ENCODE peak calls at places on chromosome 6, in nine cellular contexts. D is activated CD8-positive, alpha-beta memory T cell treated with anti-CD3 and anti-CD28 coated beads for 1 hour; O is occipital lobe; X is upper lobe of right lung; M is coronary artery; B is GM13976; Z is H7; H is NCI-H1436; E is PC-9. I is an unnamed sample.

GRCh38 chr6:71043902-71044301 is 87.0 kb upstream of the B3GAT2 start:
- DNase-seq in D (no peak), O (no peak), X (no peak), M (no peak), B (no peak), Z (no peak), H (no peak), E (no peak), I (no peak)

GRCh38 chr6:31122803-31123706 is 2.8 kb upstream of the CDSN start:
- DNase-seq in D (no peak), O (no peak), X (peak), M (no peak), B (no peak), Z (peak), H (no peak), E (no peak), I (no peak)

GRCh38 chr6:16873698-16874097 is 112.4 kb upstream of the ATXN1 start:
- DNase-seq in D (no peak), O (no peak), X (no peak), M (no peak), B (no peak), Z (no peak), H (no peak), E (no peak), I (no peak)

GRCh38 chr6:42179956-42180335 is 6.8 kb downstream of the GUCA1A start:
- DNase-seq in D (no peak), O (no peak), X (no peak), M (no peak), B (no peak), Z (no peak), H (no peak), E (no peak), I (no peak)

GRCh38 chr6:73032586-73032985 is 192.7 kb downstream of the KHDC1L start:
- DNase-seq in D (no peak), O (no peak), X (no peak), M (no peak), B (no peak), Z (no peak), H (no peak), E (peak), I (no peak)

GRCh38 chr6:27096834-27097511 is 150.5 kb upstream of the PRSS16 start:
- DNase-seq in D (no peak), O (no peak), X (peak), M (no peak), B (peak), Z (peak), H (no peak), E (peak), I (no peak)

GRCh38 chr6:158327216-158327615 is 15.0 kb downstream of the TULP4 start:
- DNase-seq in D (no peak), O (no peak), X (no peak), M (no peak), B (no peak), Z (no peak), H (no peak), E (no peak), I (no peak)

GRCh38 chr6:3124667-3125066 is 6.2 kb downstream of the BPHL start:
- DNase-seq in D (no peak), O (no peak), X (no peak), M (no peak), B (no peak), Z (no peak), H (no peak), E (no peak), I (no peak)

GRCh38 chr6:167031082-167031709 is 32.0 kb downstream of the CEP43 start:
- DNase-seq in D (no peak), O (no peak), X (no peak), M (no peak), B (no peak), Z (no peak), H (no peak), E (no peak), I (no peak)

GRCh38 chr6:110395221-110395620 is 20.2 kb downstream of the DDO start:
- DNase-seq in D (no peak), O (no peak), X (no peak), M (no peak), B (no peak), Z (no peak), H (no peak), E (no peak), I (no peak)

GRCh38 chr6:149852180-149852579 is 12.0 kb downstream of the LRP11 start:
- DNase-seq in D (no peak), O (no peak), X (peak), M (no peak), B (peak), Z (no peak), H (no peak), E (peak), I (no peak)

GRCh38 chr6:40906759-40907158 is 132.3 kb downstream of the UNC5CL start:
- DNase-seq in D (no peak), O (no peak), X (no peak), M (no peak), B (no peak), Z (no peak), H (no peak), E (peak), I (no peak)

GRCh38 chr6:138970159-138970558 is 17.9 kb downstream of the REPS1 start:
- DNase-seq in D (no peak), O (no peak), X (no peak), M (no peak), B (no peak), Z (no peak), H (no peak), E (no peak), I (no peak)

GRCh38 chr6:113829702-113830058 is 27.5 kb upstream of the MARCKS start:
- DNase-seq in D (no peak), O (no peak), X (no peak), M (no peak), B (no peak), Z (no peak), H (no peak), E (no peak), I (no peak)

GRCh38 chr6:113350521-113350920 is 506.6 kb upstream of the MARCKS start:
- DNase-seq in D (no peak), O (no peak), X (no peak), M (no peak), B (no peak), Z (no peak), H (no peak), E (no peak), I (no peak)

GRCh38 chr6:128518531-128519131 is 1.8 kb downstream of the PTPRK start:
- DNase-seq in D (no peak), O (no peak), X (no peak), M (no peak), B (no peak), Z (no peak), H (no peak), E (no peak), I (no peak)

GRCh38 chr6:28673800-28674671 is 148.4 kb downstream of the GPX5 start:
- DNase-seq in D (no peak), O (peak), X (no peak), M (no peak), B (peak), Z (peak), H (no peak), E (peak), I (no peak)

GRCh38 chr6:143027058-143027457 is 33.6 kb upstream of the AIG1 start:
- DNase-seq in D (peak), O (no peak), X (peak), M (no peak), B (no peak), Z (peak), H (no peak), E (no peak), I (no peak)

GRCh38 chr6:160348552-160349441 is 619 bp downstream of the SLC22A3 start:
- DNase-seq in D (no peak), O (no peak), X (peak), M (no peak), B (no peak), Z (peak), H (no peak), E (no peak), I (no peak)

GRCh38 chr6:133339543-133340384 is 98.6 kb downstream of the EYA4 start:
- DNase-seq in D (no peak), O (no peak), X (no peak), M (no peak), B (no peak), Z (no peak), H (no peak), E (no peak), I (no peak)

GRCh38 chr6:13177617-13178506 is 150.5 kb downstream of the TBC1D7 start:
- DNase-seq in D (no peak), O (no peak), X (no peak), M (no peak), B (no peak), Z (no peak), H (no peak), E (no peak), I (no peak)

GRCh38 chr6:107495196-107495643 is 5.3 kb downstream of the SOBP start:
- DNase-seq in D (no peak), O (no peak), X (no peak), M (no peak), B (no peak), Z (no peak), H (no peak), E (no peak), I (no peak)

GRCh38 chr6:124822118-124822746 is 140.0 kb upstream of the RNF217 start:
- DNase-seq in D (no peak), O (no peak), X (no peak), M (no peak), B (no peak), Z (no peak), H (no peak), E (no peak), I (no peak)

GRCh38 chr6:112029045-112029822 is 24.7 kb upstream of the CCN6 start:
- DNase-seq in D (no peak), O (no peak), X (peak), M (no peak), B (peak), Z (peak), H (peak), E (peak), I (no peak)

GRCh38 chr6:105432797-105433196 is 29.9 kb upstream of the PREP start:
- DNase-seq in D (no peak), O (no peak), X (no peak), M (no peak), B (no peak), Z (no peak), H (no peak), E (peak), I (no peak)

GRCh38 chr6:28988536-28989415 is 16.3 kb downstream of the ZNF311 start:
- DNase-seq in D (peak), O (no peak), X (peak), M (no peak), B (peak), Z (peak), H (no peak), E (peak), I (no peak)

GRCh38 chr6:116444092-116444491 is 17.1 kb upstream of the CALHM6 start:
- DNase-seq in D (no peak), O (no peak), X (no peak), M (no peak), B (peak), Z (no peak), H (no peak), E (no peak), I (no peak)

GRCh38 chr6:70900061-70900460 is 56.8 kb downstream of the B3GAT2 start:
- DNase-seq in D (no peak), O (no peak), X (no peak), M (no peak), B (no peak), Z (no peak), H (no peak), E (no peak), I (no peak)

GRCh38 chr6:148450866-148451265 is 108.2 kb downstream of the SASH1 start:
- DNase-seq in D (no peak), O (no peak), X (no peak), M (no peak), B (no peak), Z (no peak), H (no peak), E (no peak), I (no peak)